ENCODE peak calls at places on chromosome 19, in seven cellular contexts. D is CD8-positive, alpha-beta memory T cell; E is left ventricle myocardium superior; X is psoas muscle; U is naive thymus-derived CD4-positive, alpha-beta T cell; Z is PC-9; Q is activated CD4-positive, alpha-beta T cell treated with anti-CD3 and anti-CD28 coated beads, Interleukin-2, amount 50 U/mL, for 24 hours. H is an unnamed sample.

GRCh38 chr19:38877781-38878574 is at the start of gene RINL:
- DNase-seq in D (peak; percentile 48), E (no peak), X (no peak), U (peak; percentile 76), Z (no peak), Q (no peak), H (peak; percentile 58)

GRCh38 chr19:931860-932646 is 6.2 kb downstream of the ARID3A start:
- DNase-seq in D (no peak), E (no peak), X (no peak), U (no peak), Z (no peak), Q (no peak), H (no peak)

GRCh38 chr19:18644144-18645034 is 7.6 kb downstream of the KLHL26 start:
- DNase-seq in D (no peak), E (peak; percentile 40), X (no peak), U (no peak), Z (no peak), Q (no peak), H (no peak)

GRCh38 chr19:40274585-40275544 is 10.3 kb downstream of the AKT2 start:
- DNase-seq in D (no peak), E (no peak), X (no peak), U (peak; percentile 37), Z (no peak), Q (no peak), H (no peak)

GRCh38 chr19:48591021-48591420 is 15.5 kb upstream of the SPACA4 start:
- DNase-seq in D (no peak), E (no peak), X (no peak), U (no peak), Z (no peak), Q (no peak), H (no peak)

GRCh38 chr19:10603873-10604459 is 16.9 kb upstream of the AP1M2 start:
- DNase-seq in D (no peak), E (no peak), X (no peak), U (peak; percentile 70), Z (peak; percentile 92), Q (no peak), H (no peak)

GRCh38 chr19:49758292-49758691 is 4.8 kb downstream of the TSKS start:
- DNase-seq in D (no peak), E (no peak), X (no peak), U (no peak), Z (no peak), Q (no peak), H (no peak)

GRCh38 chr19:58554494-58555368 is at the start of gene CHMP2A:
- DNase-seq in D (peak; percentile 99), E (peak; percentile 99), X (peak; percentile 99), U (peak; percentile 94), Z (peak; percentile 79), Q (peak; percentile 96), H (peak; percentile 98)

GRCh38 chr19:33456845-33457220 is 64.8 kb downstream of the PEPD start:
- DNase-seq in D (no peak), E (peak; percentile 8), X (no peak), U (no peak), Z (no peak), Q (no peak), H (no peak)

GRCh38 chr19:10379880-10380310 is 477 bp downstream of the TYK2 start:
- DNase-seq in D (no peak), E (no peak), X (no peak), U (no peak), Z (no peak), Q (no peak), H (no peak)

GRCh38 chr19:42246143-42246868 is 3.9 kb upstream of the GSK3A start:
- DNase-seq in D (no peak), E (peak; percentile 83), X (peak; percentile 81), U (no peak), Z (no peak), Q (no peak), H (no peak)

H was measured in activated T-helper 1 cell treated with anti-CD3 and anti-CD28 coated beads, Interleukin-12 subunit alpha, Interleukin-12 subunit beta, Interleukin-2, Interleukin-4 antibody, amounts not matched to agents 30 ng/mL and 10 ng/mL and 1 ng/mL, durations not matched to agents 14 hours and 24 hours and 36 hours.